ENCODE peak calls at places on chromosome 17, in nine cellular contexts. One of them, this sample, is unnamed.

GRCh38 chr17:74042744-74043486 is 160.6 kb upstream of the RPL38 start:
- DNase-seq in keratinocyte: peak
- DNase-seq in skeletal muscle cell: peak
- DNase-seq in GM23338: no peak
- DNase-seq in Caco-2: no peak
- DNase-seq in BE2C: no peak
- DNase-seq in iPS DF 6.9: no peak
- DNase-seq in adrenal gland: peak
- DNase-seq in heart left ventricle: no peak
- DNase-seq in this sample: peak

GRCh38 chr17:48333034-48333491 is 97.0 kb downstream of the SKAP1 start:
- DNase-seq in keratinocyte: no peak
- DNase-seq in skeletal muscle cell: no peak
- DNase-seq in GM23338: no peak
- DNase-seq in Caco-2: no peak
- DNase-seq in BE2C: no peak
- DNase-seq in iPS DF 6.9: no peak
- DNase-seq in adrenal gland: no peak
- DNase-seq in heart left ventricle: no peak
- DNase-seq in this sample: no peak

GRCh38 chr17:68884888-68885287 is 70.3 kb downstream of the ABCA8 start:
- DNase-seq in keratinocyte: no peak
- DNase-seq in skeletal muscle cell: no peak
- DNase-seq in GM23338: no peak
- DNase-seq in Caco-2: no peak
- DNase-seq in BE2C: no peak
- DNase-seq in iPS DF 6.9: no peak
- DNase-seq in adrenal gland: no peak
- DNase-seq in heart left ventricle: no peak
- DNase-seq in this sample: no peak

GRCh38 chr17:77867976-77868713 is 90.4 kb upstream of the TNRC6C start:
- DNase-seq in keratinocyte: no peak
- DNase-seq in skeletal muscle cell: no peak
- DNase-seq in GM23338: no peak
- DNase-seq in Caco-2: no peak
- DNase-seq in BE2C: no peak
- DNase-seq in iPS DF 6.9: no peak
- DNase-seq in adrenal gland: no peak
- DNase-seq in heart left ventricle: peak
- DNase-seq in this sample: no peak

GRCh38 chr17:64320613-64321553 is 57.8 kb upstream of the TEX2 start:
- DNase-seq in keratinocyte: peak
- DNase-seq in skeletal muscle cell: peak
- DNase-seq in GM23338: peak
- DNase-seq in Caco-2: peak
- DNase-seq in BE2C: peak
- DNase-seq in iPS DF 6.9: peak
- DNase-seq in adrenal gland: peak
- DNase-seq in heart left ventricle: no peak
- DNase-seq in this sample: no peak

GRCh38 chr17:61491981-61492380 is 39.8 kb downstream of the TBX4 start:
- DNase-seq in keratinocyte: no peak
- DNase-seq in skeletal muscle cell: no peak
- DNase-seq in GM23338: no peak
- DNase-seq in Caco-2: no peak
- DNase-seq in BE2C: no peak
- DNase-seq in iPS DF 6.9: no peak
- DNase-seq in adrenal gland: no peak
- DNase-seq in heart left ventricle: no peak
- DNase-seq in this sample: no peak

GRCh38 chr17:37019745-37020129 is 71.0 kb downstream of the AATF start:
- DNase-seq in keratinocyte: no peak
- DNase-seq in skeletal muscle cell: no peak
- DNase-seq in GM23338: no peak
- DNase-seq in Caco-2: no peak
- DNase-seq in BE2C: no peak
- DNase-seq in iPS DF 6.9: no peak
- DNase-seq in adrenal gland: no peak
- DNase-seq in heart left ventricle: no peak
- DNase-seq in this sample: no peak

GRCh38 chr17:52982331-52982730 is 823.8 kb upstream of the CA10 start:
- DNase-seq in keratinocyte: no peak
- DNase-seq in skeletal muscle cell: no peak
- DNase-seq in GM23338: no peak
- DNase-seq in Caco-2: no peak
- DNase-seq in BE2C: no peak
- DNase-seq in iPS DF 6.9: no peak
- DNase-seq in adrenal gland: no peak
- DNase-seq in heart left ventricle: no peak
- DNase-seq in this sample: no peak

GRCh38 chr17:50803676-50804075 is 31.7 kb upstream of the WFIKKN2 start:
- DNase-seq in keratinocyte: no peak
- DNase-seq in skeletal muscle cell: no peak
- DNase-seq in GM23338: no peak
- DNase-seq in Caco-2: no peak
- DNase-seq in BE2C: no peak
- DNase-seq in iPS DF 6.9: no peak
- DNase-seq in adrenal gland: no peak
- DNase-seq in heart left ventricle: no peak
- DNase-seq in this sample: no peak

GRCh38 chr17:77475012-77475976 is 334.5 kb downstream of the SEC14L1 start:
- DNase-seq in keratinocyte: no peak
- DNase-seq in skeletal muscle cell: peak
- DNase-seq in GM23338: no peak
- DNase-seq in Caco-2: no peak
- DNase-seq in BE2C: no peak
- DNase-seq in iPS DF 6.9: no peak
- DNase-seq in adrenal gland: no peak
- DNase-seq in heart left ventricle: no peak
- DNase-seq in this sample: no peak

GRCh38 chr17:15782809-15783208 is 50.7 kb downstream of the TBC1D26 start:
- DNase-seq in keratinocyte: no peak
- DNase-seq in skeletal muscle cell: peak
- DNase-seq in GM23338: peak
- DNase-seq in Caco-2: no peak
- DNase-seq in BE2C: no peak
- DNase-seq in iPS DF 6.9: no peak
- DNase-seq in adrenal gland: peak
- DNase-seq in heart left ventricle: peak
- DNase-seq in this sample: no peak

GRCh38 chr17:74639704-74640142 is 16.2 kb upstream of the CD300E start:
- DNase-seq in keratinocyte: no peak
- DNase-seq in skeletal muscle cell: no peak
- DNase-seq in GM23338: no peak
- DNase-seq in Caco-2: no peak
- DNase-seq in BE2C: no peak
- DNase-seq in iPS DF 6.9: no peak
- DNase-seq in adrenal gland: no peak
- DNase-seq in heart left ventricle: no peak
- DNase-seq in this sample: no peak

GRCh38 chr17:75125984-75126383 is 5.6 kb downstream of the NT5C start:
- DNase-seq in keratinocyte: no peak
- DNase-seq in skeletal muscle cell: no peak
- DNase-seq in GM23338: peak
- DNase-seq in Caco-2: no peak
- DNase-seq in BE2C: no peak
- DNase-seq in iPS DF 6.9: no peak
- DNase-seq in adrenal gland: no peak
- DNase-seq in heart left ventricle: no peak
- DNase-seq in this sample: no peak

GRCh38 chr17:56592487-56593072 is 919 bp upstream of the NOG start:
- DNase-seq in keratinocyte: no peak
- DNase-seq in skeletal muscle cell: no peak
- DNase-seq in GM23338: peak
- DNase-seq in Caco-2: peak
- DNase-seq in BE2C: peak
- DNase-seq in iPS DF 6.9: no peak
- DNase-seq in adrenal gland: peak
- DNase-seq in heart left ventricle: peak
- DNase-seq in this sample: no peak

GRCh38 chr17:29698837-29699236 is 76.1 kb upstream of the CORO6 start:
- DNase-seq in keratinocyte: no peak
- DNase-seq in skeletal muscle cell: no peak
- DNase-seq in GM23338: no peak
- DNase-seq in Caco-2: no peak
- DNase-seq in BE2C: no peak
- DNase-seq in iPS DF 6.9: no peak
- DNase-seq in adrenal gland: no peak
- DNase-seq in heart left ventricle: no peak
- DNase-seq in this sample: no peak

GRCh38 chr17:39235555-39236221 is 9.9 kb upstream of the STAC2 start:
- DNase-seq in keratinocyte: no peak
- DNase-seq in skeletal muscle cell: no peak
- DNase-seq in GM23338: peak
- DNase-seq in Caco-2: peak
- DNase-seq in BE2C: peak
- DNase-seq in iPS DF 6.9: peak
- DNase-seq in adrenal gland: no peak
- DNase-seq in heart left ventricle: peak
- DNase-seq in this sample: peak

GRCh38 chr17:12973496-12974318 is 44.1 kb downstream of the ELAC2 start:
- DNase-seq in keratinocyte: no peak
- DNase-seq in skeletal muscle cell: no peak
- DNase-seq in GM23338: peak
- DNase-seq in Caco-2: no peak
- DNase-seq in BE2C: no peak
- DNase-seq in iPS DF 6.9: no peak
- DNase-seq in adrenal gland: no peak
- DNase-seq in heart left ventricle: no peak
- DNase-seq in this sample: no peak
- H3K4me3 ChIP-seq in keratinocyte: no peak
- H3K4me3 ChIP-seq in skeletal muscle cell: peak
- H3K4me3 ChIP-seq in GM23338: peak
- H3K4me3 ChIP-seq in Caco-2: no peak
- H3K4me3 ChIP-seq in BE2C: no peak
- H3K4me3 ChIP-seq in iPS DF 6.9: peak
- H3K4me3 ChIP-seq in adrenal gland: no peak
- H3K4me3 ChIP-seq in heart left ventricle: peak
- H3K4me3 ChIP-seq in this sample: peak

GRCh38 chr17:82412535-82413520 is 5.3 kb upstream of the HEXD start:
- DNase-seq in keratinocyte: no peak
- DNase-seq in skeletal muscle cell: no peak
- DNase-seq in GM23338: no peak
- DNase-seq in Caco-2: no peak
- DNase-seq in BE2C: peak
- DNase-seq in iPS DF 6.9: no peak
- DNase-seq in adrenal gland: peak
- DNase-seq in heart left ventricle: no peak
- DNase-seq in this sample: no peak

GRCh38 chr17:82415336-82415735 is 2.8 kb upstream of the HEXD start:
- DNase-seq in keratinocyte: no peak
- DNase-seq in skeletal muscle cell: no peak
- DNase-seq in GM23338: no peak
- DNase-seq in Caco-2: no peak
- DNase-seq in BE2C: no peak
- DNase-seq in iPS DF 6.9: no peak
- DNase-seq in adrenal gland: no peak
- DNase-seq in heart left ventricle: no peak
- DNase-seq in this sample: no peak

GRCh38 chr17:82415786-82416185 is 2.4 kb upstream of the HEXD start:
- DNase-seq in keratinocyte: no peak
- DNase-seq in skeletal muscle cell: no peak
- DNase-seq in GM23338: no peak
- DNase-seq in Caco-2: no peak
- DNase-seq in BE2C: no peak
- DNase-seq in iPS DF 6.9: no peak
- DNase-seq in adrenal gland: no peak
- DNase-seq in heart left ventricle: no peak
- DNase-seq in this sample: no peak

GRCh38 chr17:82416264-82416663 is 1.9 kb upstream of the HEXD start:
- DNase-seq in keratinocyte: no peak
- DNase-seq in skeletal muscle cell: no peak
- DNase-seq in GM23338: no peak
- DNase-seq in Caco-2: no peak
- DNase-seq in BE2C: no peak
- DNase-seq in iPS DF 6.9: no peak
- DNase-seq in adrenal gland: no peak
- DNase-seq in heart left ventricle: no peak
- DNase-seq in this sample: no peak

DNA sequence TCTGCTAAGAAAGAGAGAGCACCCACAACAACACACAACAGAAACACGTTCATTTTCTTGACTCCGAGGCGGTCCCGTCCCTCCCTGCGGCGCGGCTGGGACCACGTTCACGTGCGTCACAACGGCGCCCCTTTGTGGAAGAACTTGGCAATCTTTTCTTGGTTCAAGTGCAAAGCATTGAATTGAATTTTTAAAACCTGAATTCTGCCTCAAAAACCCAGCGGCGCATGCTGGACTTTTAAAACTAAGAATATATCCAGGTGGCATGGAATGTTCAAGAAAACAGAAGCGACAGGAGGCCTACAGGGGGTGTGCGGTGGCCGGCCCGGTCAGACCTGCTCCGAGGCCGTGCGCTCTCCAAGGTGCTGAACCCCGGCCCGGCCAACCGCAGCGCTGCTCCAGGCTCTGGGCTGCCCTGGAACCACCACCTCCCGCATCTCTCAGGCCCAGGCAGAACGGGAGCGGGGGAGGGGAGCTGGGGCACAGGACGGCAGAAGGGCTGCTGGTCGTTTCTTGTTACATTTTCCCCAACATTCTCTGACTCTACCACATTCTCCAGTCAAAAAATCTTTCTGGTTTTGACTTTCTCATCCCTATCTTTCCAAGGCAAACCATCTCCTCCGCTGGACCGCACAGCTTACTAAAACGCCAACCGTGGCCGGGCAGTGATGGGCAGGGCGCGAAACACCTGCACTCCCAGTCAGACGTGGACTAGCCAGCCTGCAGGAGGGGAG is 3.4 kb upstream of the HEXD start:
- DNase-seq in keratinocyte: no peak
- DNase-seq in skeletal muscle cell: no peak
- DNase-seq in GM23338: peak
- DNase-seq in Caco-2: peak
- DNase-seq in BE2C: peak
- DNase-seq in iPS DF 6.9: peak
- DNase-seq in adrenal gland: peak
- DNase-seq in heart left ventricle: peak
- DNase-seq in this sample: no peak
- H3K4me3 ChIP-seq in keratinocyte: no peak
- H3K4me3 ChIP-seq in skeletal muscle cell: no peak
- H3K4me3 ChIP-seq in GM23338: peak
- H3K4me3 ChIP-seq in Caco-2: no peak
- H3K4me3 ChIP-seq in BE2C: no peak
- H3K4me3 ChIP-seq in iPS DF 6.9: no peak
- H3K4me3 ChIP-seq in adrenal gland: no peak
- H3K4me3 ChIP-seq in heart left ventricle: no peak
- H3K4me3 ChIP-seq in this sample: no peak

GRCh38 chr17:30920683-30921543 is 832 bp upstream of the ADAP2 start:
- DNase-seq in keratinocyte: no peak
- DNase-seq in skeletal muscle cell: no peak
- DNase-seq in GM23338: no peak
- DNase-seq in Caco-2: no peak
- DNase-seq in BE2C: no peak
- DNase-seq in iPS DF 6.9: no peak
- DNase-seq in adrenal gland: no peak
- DNase-seq in heart left ventricle: no peak
- DNase-seq in this sample: no peak
- H3K4me3 ChIP-seq in keratinocyte: no peak
- H3K4me3 ChIP-seq in skeletal muscle cell: no peak
- H3K4me3 ChIP-seq in GM23338: peak
- H3K4me3 ChIP-seq in Caco-2: no peak
- H3K4me3 ChIP-seq in BE2C: no peak
- H3K4me3 ChIP-seq in iPS DF 6.9: no peak
- H3K4me3 ChIP-seq in adrenal gland: no peak
- H3K4me3 ChIP-seq in heart left ventricle: peak
- H3K4me3 ChIP-seq in this sample: no peak

GRCh38 chr17:3750296-3750695 is 26.6 kb downstream of the HASPIN start:
- DNase-seq in keratinocyte: no peak
- DNase-seq in skeletal muscle cell: no peak
- DNase-seq in GM23338: no peak
- DNase-seq in Caco-2: no peak
- DNase-seq in BE2C: no peak
- DNase-seq in iPS DF 6.9: no peak
- DNase-seq in adrenal gland: no peak
- DNase-seq in heart left ventricle: no peak
- DNase-seq in this sample: no peak
- H3K4me3 ChIP-seq in keratinocyte: no peak
- H3K4me3 ChIP-seq in skeletal muscle cell: no peak
- H3K4me3 ChIP-seq in GM23338: no peak
- H3K4me3 ChIP-seq in Caco-2: no peak
- H3K4me3 ChIP-seq in BE2C: no peak
- H3K4me3 ChIP-seq in iPS DF 6.9: no peak
- H3K4me3 ChIP-seq in adrenal gland: no peak
- H3K4me3 ChIP-seq in heart left ventricle: no peak
- H3K4me3 ChIP-seq in this sample: no peak

This sample was measured in kidney epithelial cell.